ENCODE peak calls at places on chromosomes 3 and 15, in seven cellular contexts. One of them, this sample, is unnamed.
A peak's percentile ranks its signal among the peaks of the same experiment; 100 is the strongest.

GRCh38 chr3:100634493-100635272 is 25.3 kb downstream of the ADGRG7 start:
- DNase-seq in endodermal cell: peak; percentile 49
- DNase-seq in psoas muscle: no peak
- DNase-seq in WERI-Rb-1: peak; percentile 67
- DNase-seq in kidney: peak; percentile 23
- DNase-seq in ovary: no peak
- DNase-seq in left ventricle myocardium inferior: no peak
- DNase-seq in this sample: no peak

GRCh38 chr3:134328147-134328591 is 46.1 kb downstream of the AMOTL2 start:
- DNase-seq in endodermal cell: peak; percentile 65
- DNase-seq in psoas muscle: peak; percentile 54
- DNase-seq in WERI-Rb-1: no peak
- DNase-seq in kidney: no peak
- DNase-seq in ovary: no peak
- DNase-seq in left ventricle myocardium inferior: no peak
- DNase-seq in this sample: peak; percentile 20

GRCh38 chr3:46544771-46545503 is 21.2 kb downstream of the LRRC2 start:
- DNase-seq in endodermal cell: peak; percentile 70
- DNase-seq in psoas muscle: no peak
- DNase-seq in WERI-Rb-1: no peak
- DNase-seq in kidney: no peak
- DNase-seq in ovary: no peak
- DNase-seq in left ventricle myocardium inferior: no peak
- DNase-seq in this sample: no peak

GRCh38 chr3:125165189-125165947 is 47.2 kb downstream of the SLC12A8 start:
- DNase-seq in endodermal cell: peak; percentile 89
- DNase-seq in psoas muscle: peak; percentile 50
- DNase-seq in WERI-Rb-1: peak; percentile 51
- DNase-seq in kidney: no peak
- DNase-seq in ovary: peak; percentile 65
- DNase-seq in left ventricle myocardium inferior: peak; percentile 53
- DNase-seq in this sample: no peak

GRCh38 chr3:177212278-177212610 is 15.0 kb upstream of the TBL1XR1 start:
- DNase-seq in endodermal cell: no peak
- DNase-seq in psoas muscle: no peak
- DNase-seq in WERI-Rb-1: no peak
- DNase-seq in kidney: no peak
- DNase-seq in ovary: no peak
- DNase-seq in left ventricle myocardium inferior: no peak
- DNase-seq in this sample: no peak

GRCh38 chr15:45230246-45230965 is 21.6 kb upstream of the SLC28A2 start:
- DNase-seq in endodermal cell: no peak
- DNase-seq in psoas muscle: no peak
- DNase-seq in WERI-Rb-1: no peak
- DNase-seq in kidney: no peak
- DNase-seq in ovary: no peak
- DNase-seq in left ventricle myocardium inferior: no peak
- DNase-seq in this sample: no peak

GRCh38 chr15:91116379-91117067 is 16.5 kb downstream of the SV2B start:
- DNase-seq in endodermal cell: peak; percentile 10
- DNase-seq in psoas muscle: no peak
- DNase-seq in WERI-Rb-1: no peak
- DNase-seq in kidney: no peak
- DNase-seq in ovary: no peak
- DNase-seq in left ventricle myocardium inferior: no peak
- DNase-seq in this sample: no peak

GRCh38 chr15:97684249-97684648 is 276.3 kb upstream of the ARRDC4 start:
- DNase-seq in endodermal cell: no peak
- DNase-seq in psoas muscle: no peak
- DNase-seq in WERI-Rb-1: no peak
- DNase-seq in kidney: no peak
- DNase-seq in ovary: no peak
- DNase-seq in left ventricle myocardium inferior: no peak
- DNase-seq in this sample: no peak

GRCh38 chr3:140056047-140056446 is 121.1 kb downstream of the CLSTN2 start:
- DNase-seq in endodermal cell: no peak
- DNase-seq in psoas muscle: no peak
- DNase-seq in WERI-Rb-1: no peak
- DNase-seq in kidney: no peak
- DNase-seq in ovary: no peak
- DNase-seq in left ventricle myocardium inferior: no peak
- DNase-seq in this sample: no peak
- TF ChIP-seq CTCF in endodermal cell: no peak
- TF ChIP-seq CTCF in psoas muscle: no peak
- TF ChIP-seq CTCF in WERI-Rb-1: no peak
- TF ChIP-seq CTCF in kidney: no peak
- TF ChIP-seq CTCF in ovary: no peak
- TF ChIP-seq CTCF in left ventricle myocardium inferior: no peak
- TF ChIP-seq CTCF in this sample: no peak

GRCh38 chr15:41416162-41416741 is 643 bp upstream of the RTF1 start:
- DNase-seq in endodermal cell: no peak
- DNase-seq in psoas muscle: no peak
- DNase-seq in WERI-Rb-1: no peak
- DNase-seq in kidney: no peak
- DNase-seq in ovary: no peak
- DNase-seq in left ventricle myocardium inferior: no peak
- DNase-seq in this sample: no peak
- H3K27ac ChIP-seq in endodermal cell: no peak overlapping the region
- H3K27ac ChIP-seq in psoas muscle: peak overlapping the region; percentile 90
- H3K27ac ChIP-seq in WERI-Rb-1: peak overlapping the region; percentile 86
- H3K27ac ChIP-seq in kidney: peak overlapping the region; percentile 71
- H3K27ac ChIP-seq in ovary: peak overlapping the region; percentile 69
- H3K27ac ChIP-seq in left ventricle myocardium inferior: peak overlapping the region; percentile 90
- H3K27ac ChIP-seq in this sample: peak overlapping the region; percentile 78

GRCh38 chr3:73622135-73622534 is 2.6 kb downstream of the PDZRN3 start:
- DNase-seq in endodermal cell: peak; percentile 66
- DNase-seq in psoas muscle: peak; percentile 44
- DNase-seq in WERI-Rb-1: peak; percentile 11
- DNase-seq in kidney: peak; percentile 72
- DNase-seq in ovary: peak; percentile 67
- DNase-seq in left ventricle myocardium inferior: peak; percentile 78
- DNase-seq in this sample: no peak

GRCh38 chr3:73624363-73625123 is at the start of gene PDZRN3:
- DNase-seq in endodermal cell: peak; percentile 88
- DNase-seq in psoas muscle: peak; percentile 71
- DNase-seq in WERI-Rb-1: peak; percentile 74
- DNase-seq in kidney: peak; percentile 91
- DNase-seq in ovary: peak; percentile 90
- DNase-seq in left ventricle myocardium inferior: peak; percentile 64
- DNase-seq in this sample: peak; percentile 58

GRCh38 chr3:73625124-73625665 is 454 bp upstream of the PDZRN3 start:
- DNase-seq in endodermal cell: peak; percentile 75
- DNase-seq in psoas muscle: no peak
- DNase-seq in WERI-Rb-1: peak; percentile 49
- DNase-seq in kidney: peak; percentile 62
- DNase-seq in ovary: peak; percentile 61
- DNase-seq in left ventricle myocardium inferior: peak; percentile 54
- DNase-seq in this sample: no peak

GRCh38 chr3:73623996-73624362 is 762 bp downstream of the PDZRN3 start:
- DNase-seq in endodermal cell: peak; percentile 88
- DNase-seq in psoas muscle: peak; percentile 67
- DNase-seq in WERI-Rb-1: peak; percentile 70
- DNase-seq in kidney: peak; percentile 78
- DNase-seq in ovary: peak; percentile 75
- DNase-seq in left ventricle myocardium inferior: peak; percentile 52
- DNase-seq in this sample: peak; percentile 58

GRCh38 chr3:73623316-73623715 is 1.4 kb downstream of the PDZRN3 start:
- DNase-seq in endodermal cell: no peak
- DNase-seq in psoas muscle: no peak
- DNase-seq in WERI-Rb-1: no peak
- DNase-seq in kidney: no peak
- DNase-seq in ovary: peak; percentile 54
- DNase-seq in left ventricle myocardium inferior: peak; percentile 42
- DNase-seq in this sample: no peak
- H3K4me3 ChIP-seq in endodermal cell: peak overlapping the region; percentile 90
- H3K4me3 ChIP-seq in psoas muscle: peak overlapping the region; percentile 81
- H3K4me3 ChIP-seq in WERI-Rb-1: peak overlapping the region; percentile 80
- H3K4me3 ChIP-seq in kidney: peak overlapping the region; percentile 85
- H3K4me3 ChIP-seq in ovary: peak overlapping the region; percentile 76
- H3K4me3 ChIP-seq in left ventricle myocardium inferior: peak overlapping the region; percentile 78
- H3K4me3 ChIP-seq in this sample: peak overlapping the region; percentile 61

DNA sequence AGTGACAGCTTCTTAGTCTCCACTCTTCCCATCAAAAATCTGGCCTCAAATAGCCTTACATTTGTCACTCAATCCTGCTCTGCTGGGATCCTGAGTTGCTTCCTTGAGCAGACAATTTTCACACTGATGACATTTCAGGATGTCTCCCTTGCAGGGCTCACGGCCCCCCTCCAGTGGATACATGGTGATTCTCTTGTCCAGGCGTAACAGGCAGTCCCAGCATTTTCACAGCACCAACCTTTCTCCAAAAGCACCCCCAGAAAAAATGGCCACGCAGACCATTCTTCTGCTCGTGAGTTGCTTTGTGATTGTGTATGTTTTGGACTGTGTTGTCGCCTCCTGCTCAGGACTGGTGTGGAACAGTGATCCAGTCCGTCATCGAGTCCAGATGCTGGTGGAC is 47.4 kb upstream of the WNT7A start:
- DNase-seq in endodermal cell: peak; percentile 62
- DNase-seq in psoas muscle: no peak
- DNase-seq in WERI-Rb-1: peak; percentile 17
- DNase-seq in kidney: no peak
- DNase-seq in ovary: no peak
- DNase-seq in left ventricle myocardium inferior: no peak
- DNase-seq in this sample: no peak
- TF ChIP-seq CTCF in endodermal cell: peak; percentile 61
- TF ChIP-seq CTCF in psoas muscle: no peak
- TF ChIP-seq CTCF in WERI-Rb-1: peak; percentile 50
- TF ChIP-seq CTCF in kidney: no peak
- TF ChIP-seq CTCF in ovary: no peak
- TF ChIP-seq CTCF in left ventricle myocardium inferior: peak; percentile 21
- TF ChIP-seq CTCF in this sample: no peak

GRCh38 chr3:26562324-26562723 is 60.2 kb upstream of the LRRC3B start:
- DNase-seq in endodermal cell: no peak
- DNase-seq in psoas muscle: no peak
- DNase-seq in WERI-Rb-1: no peak
- DNase-seq in kidney: no peak
- DNase-seq in ovary: no peak
- DNase-seq in left ventricle myocardium inferior: no peak
- DNase-seq in this sample: no peak

GRCh38 chr3:26558257-26558656 is 64.3 kb upstream of the LRRC3B start:
- DNase-seq in endodermal cell: no peak
- DNase-seq in psoas muscle: no peak
- DNase-seq in WERI-Rb-1: no peak
- DNase-seq in kidney: no peak
- DNase-seq in ovary: no peak
- DNase-seq in left ventricle myocardium inferior: no peak
- DNase-seq in this sample: no peak

GRCh38 chr3:26556637-26557036 is 65.9 kb upstream of the LRRC3B start:
- DNase-seq in endodermal cell: no peak
- DNase-seq in psoas muscle: no peak
- DNase-seq in WERI-Rb-1: no peak
- DNase-seq in kidney: no peak
- DNase-seq in ovary: no peak
- DNase-seq in left ventricle myocardium inferior: no peak
- DNase-seq in this sample: no peak

DNA sequence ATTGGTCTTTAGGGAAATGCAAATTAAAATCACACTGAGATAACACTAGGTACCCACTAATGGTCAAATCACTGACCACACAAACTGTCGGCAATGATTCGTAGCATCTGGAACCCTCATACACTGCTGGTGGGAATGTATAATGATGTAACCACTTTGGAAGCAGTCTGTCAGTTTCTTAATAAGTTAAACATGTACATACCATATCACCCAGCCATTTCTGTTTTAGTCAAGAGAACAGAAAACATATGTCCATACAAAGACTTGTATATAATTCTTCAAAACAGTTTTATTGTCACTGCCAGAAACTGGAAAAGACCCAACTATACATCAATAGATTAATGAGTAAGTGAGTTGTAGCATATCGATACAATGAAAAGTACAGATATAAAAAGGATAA is 63.3 kb upstream of the LRRC3B start:
- DNase-seq in endodermal cell: no peak
- DNase-seq in psoas muscle: no peak
- DNase-seq in WERI-Rb-1: no peak
- DNase-seq in kidney: no peak
- DNase-seq in ovary: no peak
- DNase-seq in left ventricle myocardium inferior: no peak
- DNase-seq in this sample: no peak
- H3K27ac ChIP-seq in endodermal cell: no peak overlapping the region
- H3K27ac ChIP-seq in psoas muscle: no peak overlapping the region
- H3K27ac ChIP-seq in WERI-Rb-1: no peak overlapping the region
- H3K27ac ChIP-seq in kidney: no peak overlapping the region
- H3K27ac ChIP-seq in ovary: no peak overlapping the region
- H3K27ac ChIP-seq in left ventricle myocardium inferior: no peak overlapping the region
- H3K27ac ChIP-seq in this sample: no peak overlapping the region

DNA sequence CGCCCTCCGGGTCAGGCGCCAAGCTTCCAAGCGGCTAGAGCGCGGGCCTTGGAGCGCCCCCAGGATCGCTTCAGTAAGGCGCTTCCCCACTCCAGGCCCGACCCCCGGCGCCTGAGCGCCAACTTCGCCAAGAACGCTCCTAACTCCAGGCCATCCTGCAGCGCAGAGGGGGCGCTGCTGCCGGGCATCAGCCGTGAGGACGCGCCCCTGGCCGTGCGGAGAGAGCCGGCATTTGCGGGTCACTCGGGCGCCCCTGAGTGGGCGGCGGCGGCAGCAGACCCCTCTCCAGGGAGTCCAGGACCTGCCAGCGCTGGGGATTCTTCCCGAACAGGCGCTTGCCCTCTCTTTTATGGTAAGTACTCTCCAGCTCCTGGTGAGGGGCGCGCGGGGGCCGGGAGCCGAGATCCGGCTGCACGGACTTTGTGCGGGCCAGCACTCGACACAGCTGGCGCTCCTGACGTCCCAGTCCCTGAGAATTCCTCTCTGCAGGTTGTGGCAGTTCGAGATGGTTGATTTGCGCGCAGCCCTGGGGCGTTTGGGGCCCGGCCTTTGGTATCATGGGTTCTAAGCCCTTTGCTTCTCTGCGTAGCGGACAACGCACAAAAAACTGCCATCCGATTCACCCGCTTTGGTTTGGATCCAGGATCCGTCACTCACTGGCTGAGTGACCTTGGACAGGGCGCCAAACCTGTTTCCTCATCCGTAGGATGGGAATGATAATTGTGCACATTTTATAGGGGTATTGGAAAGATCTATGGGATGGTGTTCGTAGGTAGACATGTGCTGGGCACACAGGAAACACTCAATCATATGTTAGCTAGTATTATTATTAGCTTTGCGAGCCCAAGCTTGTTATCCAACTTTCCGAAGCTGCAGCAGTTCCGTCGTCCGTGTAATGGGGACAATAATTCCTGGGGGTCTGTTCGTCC is 758 bp downstream of the SPSB4 start:
- DNase-seq in endodermal cell: peak; percentile 87
- DNase-seq in psoas muscle: peak; percentile 49
- DNase-seq in WERI-Rb-1: peak; percentile 72
- DNase-seq in kidney: peak; percentile 67
- DNase-seq in ovary: no peak
- DNase-seq in left ventricle myocardium inferior: peak; percentile 42
- DNase-seq in this sample: no peak
- H3K4me3 ChIP-seq in endodermal cell: peak overlapping the region; percentile 94
- H3K4me3 ChIP-seq in psoas muscle: peak overlapping the region; percentile 66
- H3K4me3 ChIP-seq in WERI-Rb-1: peak overlapping the region; percentile 92
- H3K4me3 ChIP-seq in kidney: peak overlapping the region; percentile 45
- H3K4me3 ChIP-seq in ovary: no peak overlapping the region
- H3K4me3 ChIP-seq in left ventricle myocardium inferior: peak overlapping the region; percentile 77
- H3K4me3 ChIP-seq in this sample: peak overlapping the region; percentile 66

GRCh38 chr3:4943553-4943952 is 35.7 kb upstream of the BHLHE40 start:
- DNase-seq in endodermal cell: no peak
- DNase-seq in psoas muscle: no peak
- DNase-seq in WERI-Rb-1: no peak
- DNase-seq in kidney: no peak
- DNase-seq in ovary: no peak
- DNase-seq in left ventricle myocardium inferior: no peak
- DNase-seq in this sample: no peak
- TF ChIP-seq CTCF in endodermal cell: peak; percentile 80
- TF ChIP-seq CTCF in psoas muscle: no peak
- TF ChIP-seq CTCF in WERI-Rb-1: peak; percentile 6
- TF ChIP-seq CTCF in kidney: peak; percentile 17
- TF ChIP-seq CTCF in ovary: no peak
- TF ChIP-seq CTCF in left ventricle myocardium inferior: peak; percentile 29
- TF ChIP-seq CTCF in this sample: no peak

GRCh38 chr3:161414907-161415306 is 43.6 kb upstream of the SPTSSB start:
- DNase-seq in endodermal cell: no peak
- DNase-seq in psoas muscle: no peak
- DNase-seq in WERI-Rb-1: no peak
- DNase-seq in kidney: no peak
- DNase-seq in ovary: no peak
- DNase-seq in left ventricle myocardium inferior: no peak
- DNase-seq in this sample: no peak
- H3K27ac ChIP-seq in endodermal cell: no peak overlapping the region
- H3K27ac ChIP-seq in psoas muscle: no peak overlapping the region
- H3K27ac ChIP-seq in WERI-Rb-1: no peak overlapping the region
- H3K27ac ChIP-seq in kidney: no peak overlapping the region
- H3K27ac ChIP-seq in ovary: no peak overlapping the region
- H3K27ac ChIP-seq in left ventricle myocardium inferior: peak overlapping the region; percentile 83
- H3K27ac ChIP-seq in this sample: no peak overlapping the region